ENCODE peak calls at places on chromosomes 5 and 9, in seven cellular contexts. One of them, this sample, is unnamed.

GRCh38 chr5:77076961-77077820 is 9.9 kb downstream of the ZBED3 start:
- DNase-seq in bronchial epithelial cell: peak; percentile 3
- DNase-seq in GM23338: peak; percentile 87
- DNase-seq in Peyer's patch: peak; percentile 70
- DNase-seq in GM20000: peak; percentile 93
- DNase-seq in brain microvascular endothelial cell: peak; percentile 21
- DNase-seq in tibial artery: peak; percentile 78
- DNase-seq in this sample: peak; percentile 88

GRCh38 chr5:121962943-121963342 is 1.2 kb downstream of the SRFBP1 start:
- DNase-seq in Peyer's patch: no peak
- DNase-seq in brain microvascular endothelial cell: no peak
- DNase-seq in bronchial epithelial cell: peak; percentile 19
- DNase-seq in GM23338: no peak
- DNase-seq in tibial artery: no peak
- DNase-seq in GM20000: no peak
- DNase-seq in this sample: no peak

GRCh38 chr5:73382412-73382795 is 66.2 kb downstream of the FOXD1 start:
- DNase-seq in GM23338: peak; percentile 68
- DNase-seq in bronchial epithelial cell: no peak
- DNase-seq in tibial artery: no peak
- DNase-seq in Peyer's patch: no peak
- DNase-seq in brain microvascular endothelial cell: no peak
- DNase-seq in GM20000: no peak
- DNase-seq in this sample: no peak

GRCh38 chr5:61301345-61301744 is 30.7 kb upstream of the ZSWIM6 start:
- DNase-seq in tibial artery: no peak
- DNase-seq in GM23338: no peak
- DNase-seq in GM20000: no peak
- DNase-seq in bronchial epithelial cell: no peak
- DNase-seq in brain microvascular endothelial cell: no peak
- DNase-seq in Peyer's patch: no peak
- DNase-seq in this sample: no peak

GRCh38 chr5:177362102-177362868 is 4.6 kb downstream of the RGS14 start:
- DNase-seq in Peyer's patch: no peak
- DNase-seq in GM20000: no peak
- DNase-seq in GM23338: peak; percentile 32
- DNase-seq in tibial artery: no peak
- DNase-seq in brain microvascular endothelial cell: no peak
- DNase-seq in bronchial epithelial cell: peak; percentile 55
- DNase-seq in this sample: no peak

GRCh38 chr5:133744030-133744645 is 131.8 kb upstream of the FSTL4 start:
- DNase-seq in GM23338: no peak
- DNase-seq in GM20000: no peak
- DNase-seq in brain microvascular endothelial cell: no peak
- DNase-seq in tibial artery: no peak
- DNase-seq in Peyer's patch: no peak
- DNase-seq in bronchial epithelial cell: no peak
- DNase-seq in this sample: no peak

GRCh38 chr5:149387982-149388381 is 8.9 kb upstream of the IL17B start:
- DNase-seq in GM20000: no peak
- DNase-seq in bronchial epithelial cell: no peak
- DNase-seq in GM23338: no peak
- DNase-seq in brain microvascular endothelial cell: peak; percentile 54
- DNase-seq in Peyer's patch: no peak
- DNase-seq in tibial artery: no peak
- DNase-seq in this sample: no peak

GRCh38 chr5:142235870-142236672 is 88.8 kb downstream of the SPRY4 start:
- DNase-seq in GM23338: peak; percentile 53
- DNase-seq in bronchial epithelial cell: no peak
- DNase-seq in brain microvascular endothelial cell: no peak
- DNase-seq in GM20000: no peak
- DNase-seq in Peyer's patch: no peak
- DNase-seq in tibial artery: peak; percentile 28
- DNase-seq in this sample: no peak

GRCh38 chr9:87891754-87892153 is 9.1 kb downstream of the SPATA31E1 start:
- DNase-seq in brain microvascular endothelial cell: no peak
- DNase-seq in Peyer's patch: peak; percentile 7
- DNase-seq in GM20000: no peak
- DNase-seq in bronchial epithelial cell: no peak
- DNase-seq in GM23338: no peak
- DNase-seq in tibial artery: no peak
- DNase-seq in this sample: no peak

GRCh38 chr9:78918976-78919375 is 622.1 kb downstream of the PSAT1 start:
- DNase-seq in tibial artery: no peak
- DNase-seq in GM23338: no peak
- DNase-seq in GM20000: no peak
- DNase-seq in Peyer's patch: no peak
- DNase-seq in brain microvascular endothelial cell: no peak
- DNase-seq in bronchial epithelial cell: no peak
- DNase-seq in this sample: no peak

GRCh38 chr5:77993141-77993540 is 217.0 kb upstream of the TBCA start:
- DNase-seq in GM20000: no peak
- DNase-seq in bronchial epithelial cell: no peak
- DNase-seq in brain microvascular endothelial cell: no peak
- DNase-seq in GM23338: no peak
- DNase-seq in Peyer's patch: no peak
- DNase-seq in tibial artery: no peak
- DNase-seq in this sample: no peak

GRCh38 chr9:30932226-30932625 is 1452.2 kb upstream of the ACO1 start:
- DNase-seq in brain microvascular endothelial cell: no peak
- DNase-seq in GM23338: no peak
- DNase-seq in tibial artery: no peak
- DNase-seq in GM20000: no peak
- DNase-seq in bronchial epithelial cell: peak; percentile 62
- DNase-seq in Peyer's patch: no peak
- DNase-seq in this sample: no peak

GRCh38 chr5:38467353-38468040 is 88.9 kb downstream of the LIFR start:
- DNase-seq in bronchial epithelial cell: no peak
- DNase-seq in tibial artery: peak; percentile 96
- DNase-seq in Peyer's patch: no peak
- DNase-seq in brain microvascular endothelial cell: no peak
- DNase-seq in GM23338: no peak
- DNase-seq in GM20000: no peak
- DNase-seq in this sample: no peak

GRCh38 chr9:110337727-110338522 is at the start of gene TXNDC8:
- DNase-seq in bronchial epithelial cell: no peak
- DNase-seq in tibial artery: no peak
- DNase-seq in GM20000: no peak
- DNase-seq in Peyer's patch: no peak
- DNase-seq in GM23338: no peak
- DNase-seq in brain microvascular endothelial cell: no peak
- DNase-seq in this sample: no peak

GRCh38 chr5:134127376-134127861 is 12.9 kb downstream of the TCF7 start:
- DNase-seq in GM20000: no peak
- DNase-seq in Peyer's patch: no peak
- DNase-seq in bronchial epithelial cell: peak; percentile 47
- DNase-seq in brain microvascular endothelial cell: peak; percentile 43
- DNase-seq in tibial artery: no peak
- DNase-seq in GM23338: no peak
- DNase-seq in this sample: no peak

GRCh38 chr5:177427211-177427822 is 841 bp downstream of the GRK6 start:
- DNase-seq in brain microvascular endothelial cell: no peak
- DNase-seq in tibial artery: no peak
- DNase-seq in GM23338: no peak
- DNase-seq in GM20000: peak; percentile 26
- DNase-seq in bronchial epithelial cell: no peak
- DNase-seq in Peyer's patch: peak; percentile 56
- DNase-seq in this sample: no peak

GRCh38 chr5:159782197-159782994 is 133.9 kb upstream of the ADRA1B start:
- DNase-seq in bronchial epithelial cell: no peak
- DNase-seq in GM20000: peak; percentile 29
- DNase-seq in brain microvascular endothelial cell: no peak
- DNase-seq in tibial artery: no peak
- DNase-seq in Peyer's patch: no peak
- DNase-seq in GM23338: no peak
- DNase-seq in this sample: peak; percentile 16

GRCh38 chr5:170362102-170362501 is 27.1 kb downstream of the KCNMB1 start:
- DNase-seq in GM23338: no peak
- DNase-seq in Peyer's patch: no peak
- DNase-seq in bronchial epithelial cell: no peak
- DNase-seq in GM20000: no peak
- DNase-seq in brain microvascular endothelial cell: no peak
- DNase-seq in tibial artery: no peak
- DNase-seq in this sample: no peak

GRCh38 chr5:178392998-178393397 is 160.4 kb upstream of the PHYKPL start:
- DNase-seq in brain microvascular endothelial cell: no peak
- DNase-seq in bronchial epithelial cell: no peak
- DNase-seq in GM20000: no peak
- DNase-seq in GM23338: no peak
- DNase-seq in Peyer's patch: no peak
- DNase-seq in tibial artery: no peak
- DNase-seq in this sample: no peak

GRCh38 chr5:105817416-105817815 is 1853.3 kb downstream of the EFNA5 start:
- DNase-seq in tibial artery: no peak
- DNase-seq in GM23338: no peak
- DNase-seq in Peyer's patch: no peak
- DNase-seq in brain microvascular endothelial cell: no peak
- DNase-seq in GM20000: no peak
- DNase-seq in bronchial epithelial cell: no peak
- DNase-seq in this sample: no peak
- TF ChIP-seq CTCF in tibial artery: no peak
- TF ChIP-seq CTCF in GM23338: no peak
- TF ChIP-seq CTCF in Peyer's patch: no peak
- TF ChIP-seq CTCF in brain microvascular endothelial cell: no peak
- TF ChIP-seq CTCF in GM20000: no peak
- TF ChIP-seq CTCF in bronchial epithelial cell: no peak
- TF ChIP-seq CTCF in this sample: no peak

DNA sequence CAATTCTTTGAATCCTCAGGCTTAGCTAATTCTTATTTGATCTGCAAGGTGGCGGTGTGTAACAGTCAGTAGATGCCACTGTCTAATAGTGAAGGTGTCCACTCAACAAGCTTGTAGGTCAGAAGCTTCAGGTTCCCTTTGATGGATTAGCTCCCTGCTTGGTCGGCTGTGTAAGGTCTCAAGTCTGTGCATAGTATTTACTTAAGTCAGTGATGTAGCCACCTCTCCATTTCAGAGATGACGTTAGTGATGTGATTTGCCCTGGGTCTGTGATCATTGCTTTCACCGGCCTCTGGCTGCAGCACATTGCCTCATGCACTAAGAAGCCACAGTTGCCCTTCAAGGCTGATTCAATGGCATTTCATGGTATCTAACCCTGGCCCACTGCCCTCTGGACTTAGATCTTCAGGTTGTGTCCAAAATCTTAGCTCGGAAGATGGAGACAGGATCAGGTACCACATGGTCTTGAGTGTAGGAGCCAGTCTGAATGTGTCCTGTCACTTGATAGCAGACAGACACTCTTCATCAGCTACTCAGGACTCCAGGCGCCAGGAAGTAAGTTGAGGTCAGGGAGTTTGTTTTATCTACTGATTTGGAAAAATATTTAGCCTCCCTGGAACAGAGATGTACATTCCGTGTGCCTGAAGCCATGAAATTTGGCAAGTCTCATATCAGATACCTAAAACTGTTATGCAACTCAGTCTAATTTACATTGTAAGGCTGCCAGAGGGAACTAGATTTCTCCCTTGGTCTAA is 42.9 kb downstream of the SUB1 start:
- DNase-seq in Peyer's patch: no peak
- DNase-seq in tibial artery: no peak
- DNase-seq in GM23338: no peak
- DNase-seq in GM20000: no peak
- DNase-seq in brain microvascular endothelial cell: no peak
- DNase-seq in bronchial epithelial cell: no peak
- DNase-seq in this sample: no peak
- TF ChIP-seq CTCF in Peyer's patch: no peak
- TF ChIP-seq CTCF in tibial artery: no peak
- TF ChIP-seq CTCF in GM23338: peak; percentile 6
- TF ChIP-seq CTCF in GM20000: no peak
- TF ChIP-seq CTCF in brain microvascular endothelial cell: no peak
- TF ChIP-seq CTCF in bronchial epithelial cell: no peak
- TF ChIP-seq CTCF in this sample: no peak

GRCh38 chr5:146748533-146748932 is 130.0 kb downstream of the PPP2R2B start:
- DNase-seq in tibial artery: no peak
- DNase-seq in GM23338: no peak
- DNase-seq in Peyer's patch: no peak
- DNase-seq in GM20000: no peak
- DNase-seq in bronchial epithelial cell: no peak
- DNase-seq in brain microvascular endothelial cell: no peak
- DNase-seq in this sample: no peak
- TF ChIP-seq CTCF in tibial artery: no peak
- TF ChIP-seq CTCF in GM23338: no peak
- TF ChIP-seq CTCF in Peyer's patch: no peak
- TF ChIP-seq CTCF in GM20000: no peak
- TF ChIP-seq CTCF in bronchial epithelial cell: no peak
- TF ChIP-seq CTCF in brain microvascular endothelial cell: no peak
- TF ChIP-seq CTCF in this sample: no peak

GRCh38 chr5:135214897-135215616 is 181.0 kb upstream of the PITX1 start:
- DNase-seq in Peyer's patch: peak; percentile 9
- DNase-seq in GM23338: no peak
- DNase-seq in bronchial epithelial cell: no peak
- DNase-seq in GM20000: no peak
- DNase-seq in tibial artery: peak; percentile 66
- DNase-seq in brain microvascular endothelial cell: no peak
- DNase-seq in this sample: no peak
- TF ChIP-seq CTCF in Peyer's patch: no peak
- TF ChIP-seq CTCF in GM23338: no peak
- TF ChIP-seq CTCF in bronchial epithelial cell: no peak
- TF ChIP-seq CTCF in GM20000: no peak
- TF ChIP-seq CTCF in tibial artery: no peak
- TF ChIP-seq CTCF in brain microvascular endothelial cell: no peak
- TF ChIP-seq CTCF in this sample: no peak

DNA sequence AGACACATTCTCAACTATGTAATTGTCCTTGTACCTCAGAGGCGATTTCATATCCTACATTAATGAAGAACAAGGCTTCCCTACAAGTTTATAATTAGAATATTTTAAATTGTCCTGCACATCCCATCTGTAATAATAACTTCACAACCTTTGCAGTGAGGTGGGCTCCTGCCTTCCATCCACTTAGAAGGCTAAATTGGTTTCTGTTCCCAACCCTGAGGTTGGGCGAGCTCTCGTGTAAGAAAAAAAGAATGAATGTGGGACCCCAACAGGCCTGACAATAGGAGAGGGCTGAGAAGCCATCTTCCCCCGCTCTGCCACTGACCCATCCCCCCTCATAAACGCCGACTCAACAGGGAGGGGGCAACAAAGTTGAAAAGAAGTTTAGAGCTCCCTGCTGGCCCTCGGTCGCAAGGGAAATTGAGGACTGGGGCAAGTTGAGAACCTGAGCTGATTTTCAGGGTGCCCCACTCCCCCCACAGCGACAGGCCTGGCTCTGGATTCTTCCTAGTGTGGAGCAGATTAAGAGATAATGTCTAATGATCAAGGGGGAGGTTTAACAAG is 9.4 kb downstream of the BARHL1 start:
- DNase-seq in bronchial epithelial cell: no peak
- DNase-seq in Peyer's patch: no peak
- DNase-seq in GM23338: peak; percentile 52
- DNase-seq in GM20000: no peak
- DNase-seq in brain microvascular endothelial cell: no peak
- DNase-seq in tibial artery: no peak
- DNase-seq in this sample: no peak
- TF ChIP-seq CTCF in bronchial epithelial cell: no peak
- TF ChIP-seq CTCF in Peyer's patch: no peak
- TF ChIP-seq CTCF in GM23338: no peak
- TF ChIP-seq CTCF in GM20000: no peak
- TF ChIP-seq CTCF in brain microvascular endothelial cell: no peak
- TF ChIP-seq CTCF in tibial artery: no peak
- TF ChIP-seq CTCF in this sample: no peak

This sample was measured in GM13977.